ENCODE peak calls at places on chromosomes 4 and X, in four cellular contexts. O is fibroblast of lung, M is AG09309, S is left ventricle myocardium inferior. Y is an unnamed sample.
A peak's percentile ranks its signal among the peaks of the same experiment; 100 is the strongest.

GRCh38 chrX:23003121-23003520 is 3.4 kb downstream of the DDX53 start:
- DNase-seq in O (peak; percentile 47), M (no peak), S (no peak), Y (no peak)

GRCh38 chrX:45630078-45630477 is 429.4 kb upstream of the DIPK2B start:
- DNase-seq in M (no peak), O (no peak), S (no peak), Y (no peak)

GRCh38 chr4:120977435-120977997 is 55.0 kb upstream of the PRDM5 start:
- DNase-seq in O (peak; percentile 74), S (no peak), M (peak; percentile 52), Y (no peak)

GRCh38 chr4:64756016-64756415 is 346.8 kb upstream of the TECRL start:
- DNase-seq in S (no peak), M (no peak), O (no peak), Y (no peak)

GRCh38 chr4:163157157-163157556 is 9.5 kb downstream of the NAF1 start:
- DNase-seq in S (no peak), O (peak; percentile 42), M (no peak), Y (no peak)

GRCh38 chrX:104803219-104803618 is 237.2 kb downstream of the IL1RAPL2 start:
- DNase-seq in M (no peak), S (no peak), O (no peak), Y (no peak)

GRCh38 chr4:100590308-100590707 is 72.5 kb upstream of the EMCN start:
- DNase-seq in S (no peak), O (no peak), M (no peak), Y (no peak)

GRCh38 chr4:4490041-4490440 is 51.8 kb downstream of the STX18 start:
- DNase-seq in S (no peak), O (peak; percentile 17), M (no peak), Y (no peak)

GRCh38 chrX:111868726-111869638 is 7.0 kb upstream of the TRPC5OS start:
- DNase-seq in O (no peak), S (no peak), M (no peak), Y (no peak)

GRCh38 chrX:153638436-153639176 is 8.4 kb upstream of the DUSP9 start:
- DNase-seq in O (no peak), S (no peak), M (no peak), Y (no peak)

GRCh38 chrX:140090800-140091275 is 125.5 kb upstream of the CXorf66 start:
- DNase-seq in S (no peak), O (no peak), M (no peak), Y (no peak)

GRCh38 chrX:39950035-39950688 is 147.6 kb downstream of the BCOR start:
- DNase-seq in O (no peak), S (no peak), M (no peak), Y (no peak)

DNA sequence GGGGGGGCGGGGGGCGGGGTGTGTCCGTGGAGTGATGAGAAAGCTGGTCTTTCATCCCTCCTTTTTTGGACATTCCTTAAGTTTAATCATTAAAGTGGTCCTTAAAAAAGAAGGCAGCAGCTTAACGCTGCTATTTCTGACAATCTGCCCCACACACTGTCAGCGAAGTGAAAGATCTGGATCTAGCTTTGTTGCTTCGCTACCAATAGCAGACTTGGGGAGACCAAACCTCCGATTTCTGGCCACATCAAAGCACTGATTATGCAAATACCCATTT is 5.9 kb downstream of the NEUROG2 start:
- DNase-seq in O (no peak), S (no peak), M (no peak), Y (no peak)
- H3K4me3 ChIP-seq in O (peak overlapping the region; percentile 11), S (peak overlapping the region; percentile 39), M (peak overlapping the region; percentile 2), Y (no peak overlapping the region)

GRCh38 chr4:159250751-159251325 is 148.0 kb downstream of the RAPGEF2 start:
- DNase-seq in M (no peak), O (no peak), S (no peak), Y (no peak)
- TF ChIP-seq CTCF in M (no peak), O (no peak), S (no peak), Y (no peak)

GRCh38 chr4:45931151-45931550 is 192.7 kb downstream of the GABRG1 start:
- DNase-seq in M (no peak), S (no peak), O (no peak), Y (no peak)

GRCh38 chr4:45925809-45926208 is 198.0 kb downstream of the GABRG1 start:
- DNase-seq in O (no peak), M (no peak), S (no peak), Y (no peak)
- H3K4me3 ChIP-seq in O (no peak overlapping the region), M (no peak overlapping the region), S (no peak overlapping the region), Y (no peak overlapping the region)

GRCh38 chr4:39730067-39730466 is 32.1 kb downstream of the UBE2K start:
- DNase-seq in S (no peak), O (no peak), M (no peak), Y (no peak)
- TF ChIP-seq CTCF in S (no peak), O (no peak), M (no peak), Y (no peak)

DNA sequence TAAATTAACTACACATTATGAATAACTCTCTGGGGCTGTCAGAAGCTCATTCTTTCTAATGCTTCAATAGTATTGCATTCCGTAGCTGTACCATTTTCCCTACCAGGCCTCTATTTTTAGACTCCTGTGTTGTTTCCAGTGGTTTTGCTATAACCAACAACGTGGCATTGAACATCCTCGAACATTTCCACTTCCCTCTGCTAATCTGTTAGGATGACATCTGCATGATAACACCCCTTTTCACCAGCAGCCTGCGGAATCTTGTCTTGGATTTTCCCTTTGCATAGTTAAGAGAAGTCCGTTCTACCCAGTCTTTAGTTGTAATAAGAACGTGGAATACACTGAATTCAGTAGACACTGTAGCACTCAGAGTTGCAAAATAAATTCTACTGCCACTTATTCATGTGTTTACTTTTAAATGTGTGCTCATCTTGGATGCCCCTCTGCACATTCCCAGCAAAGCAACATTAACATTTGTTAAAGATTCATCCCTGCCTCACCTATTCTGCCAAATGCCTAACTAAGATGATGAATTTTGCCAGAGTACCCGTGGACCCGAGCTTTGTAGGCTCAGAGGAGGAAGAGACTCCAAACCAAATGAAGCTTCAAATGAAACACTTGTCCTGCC is 55.6 kb downstream of the SEL1L3 start:
- DNase-seq in O (no peak), M (no peak), S (no peak), Y (no peak)
- H3K4me3 ChIP-seq in O (no peak overlapping the region), M (no peak overlapping the region), S (no peak overlapping the region), Y (no peak overlapping the region)

GRCh38 chr4:181582595-181582994 is 660.6 kb upstream of the TENM3 start:
- DNase-seq in M (no peak), S (no peak), O (no peak), Y (no peak)
- TF ChIP-seq CTCF in M (no peak), S (no peak), O (no peak), Y (no peak)

GRCh38 chr4:5892321-5893012 is 419 bp downstream of the CRMP1 start:
- DNase-seq in S (no peak), O (no peak), M (no peak), Y (no peak)

GRCh38 chr4:5895287-5895686 is 2.4 kb upstream of the CRMP1 start:
- DNase-seq in S (no peak), M (no peak), O (no peak), Y (no peak)

GRCh38 chr4:5894266-5894665 is 1.4 kb upstream of the CRMP1 start:
- DNase-seq in M (no peak), S (no peak), O (no peak), Y (no peak)

GRCh38 chr4:5893013-5893580 is at the start of gene CRMP1:
- DNase-seq in S (no peak), M (no peak), O (no peak), Y (no peak)

DNA sequence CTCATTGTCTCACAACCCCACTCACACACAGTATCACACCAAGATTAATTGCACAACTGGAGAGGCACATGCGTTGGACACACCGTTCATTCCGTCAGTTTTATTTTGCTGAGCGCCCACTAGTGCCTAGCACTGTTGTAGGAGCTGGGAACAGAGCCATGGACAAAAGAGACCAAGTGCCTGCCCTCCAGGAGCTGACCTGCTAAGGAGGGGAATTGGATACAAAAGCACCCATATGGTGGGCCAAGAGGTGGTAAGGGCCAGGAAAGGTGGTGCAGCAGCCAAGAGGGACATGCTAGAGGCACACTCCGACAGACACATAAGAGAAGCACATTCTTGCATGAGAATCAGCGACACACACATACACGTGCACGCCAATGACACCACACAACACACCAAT is 705 bp upstream of the CRMP1 start:
- DNase-seq in M (no peak), S (no peak), O (no peak), Y (no peak)
- H3K4me3 ChIP-seq in M (no peak overlapping the region), S (peak overlapping the region; percentile 49), O (no peak overlapping the region), Y (no peak overlapping the region)

DNA sequence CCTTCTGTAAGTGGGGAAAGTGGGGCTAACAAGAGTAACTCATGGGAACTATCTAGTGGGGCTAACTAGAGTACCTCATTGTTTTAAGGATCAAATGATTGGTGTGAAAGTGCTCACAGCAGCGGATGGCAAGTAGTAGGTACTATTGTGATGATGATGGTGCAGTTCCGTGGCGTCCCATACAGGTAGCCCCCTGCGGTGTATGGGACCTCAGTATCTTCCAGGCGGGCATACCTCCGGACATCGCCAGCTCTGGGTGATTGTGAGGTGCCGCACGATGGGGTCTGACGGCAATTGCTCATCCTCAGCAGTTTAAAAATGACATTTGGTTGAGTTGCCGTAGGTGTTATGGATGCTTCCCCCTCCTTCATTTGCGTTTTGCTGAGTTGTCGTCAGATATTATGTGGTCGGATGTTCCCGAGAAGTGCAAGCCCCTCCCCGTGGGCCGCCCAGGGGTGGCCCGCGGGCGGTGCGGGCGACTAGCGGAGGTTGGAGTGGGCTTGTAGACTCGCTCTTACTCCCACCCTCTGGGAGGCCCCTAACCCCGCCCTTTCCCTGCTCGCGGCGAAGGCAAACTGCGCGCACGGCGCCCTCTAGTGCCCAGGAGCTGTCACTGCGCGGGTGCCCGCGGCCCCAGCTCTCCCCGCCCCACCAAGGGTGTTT is 18.3 kb upstream of the GPR101 start:
- DNase-seq in M (no peak), S (peak; percentile 52), O (peak; percentile 35), Y (peak; percentile 74)
- TF ChIP-seq CTCF in M (peak; percentile 83), S (peak; percentile 82), O (peak; percentile 73), Y (peak; percentile 64)